ENCODE peak calls at places on chromosomes 11 and 22, in seven cellular contexts. One of them, this sample, is unnamed.

GRCh38 chr11:122628691-122629555 is 26.6 kb upstream of the UBASH3B start:
- DNase-seq in fibroblast of pulmonary artery: peak; percentile 82
- DNase-seq in AG20443: peak; percentile 86
- DNase-seq in T-helper 9 cell: peak; percentile 52
- DNase-seq in stimulated activated CD4-positive, alpha-beta T cell treated with anti-CD3 and anti-CD28 coated beads, TNF-alpha, amount 100 ng/mL, for 1 hour: peak; percentile 21
- DNase-seq in lung: peak; percentile 71
- DNase-seq in hippocampal formation: peak; percentile 75
- DNase-seq in this sample: peak; percentile 41

GRCh38 chr11:118635237-118635591 is 27.8 kb downstream of the PHLDB1 start:
- DNase-seq in fibroblast of pulmonary artery: no peak
- DNase-seq in AG20443: no peak
- DNase-seq in T-helper 9 cell: no peak
- DNase-seq in stimulated activated CD4-positive, alpha-beta T cell treated with anti-CD3 and anti-CD28 coated beads, TNF-alpha, amount 100 ng/mL, for 1 hour: no peak
- DNase-seq in lung: no peak
- DNase-seq in hippocampal formation: no peak
- DNase-seq in this sample: no peak

GRCh38 chr22:34502821-34503220 is 563.1 kb upstream of the ISX start:
- DNase-seq in fibroblast of pulmonary artery: no peak
- DNase-seq in AG20443: no peak
- DNase-seq in T-helper 9 cell: no peak
- DNase-seq in stimulated activated CD4-positive, alpha-beta T cell treated with anti-CD3 and anti-CD28 coated beads, TNF-alpha, amount 100 ng/mL, for 1 hour: no peak
- DNase-seq in lung: no peak
- DNase-seq in hippocampal formation: no peak
- DNase-seq in this sample: no peak

GRCh38 chr11:47213985-47214564 is 699 bp upstream of the DDB2 start:
- DNase-seq in fibroblast of pulmonary artery: peak; percentile 80
- DNase-seq in AG20443: peak; percentile 93
- DNase-seq in T-helper 9 cell: peak; percentile 69
- DNase-seq in stimulated activated CD4-positive, alpha-beta T cell treated with anti-CD3 and anti-CD28 coated beads, TNF-alpha, amount 100 ng/mL, for 1 hour: peak; percentile 59
- DNase-seq in lung: peak; percentile 95
- DNase-seq in hippocampal formation: peak; percentile 93
- DNase-seq in this sample: peak; percentile 15

GRCh38 chr11:68780829-68781228 is 29.5 kb upstream of the TESMIN start:
- DNase-seq in fibroblast of pulmonary artery: peak; percentile 8
- DNase-seq in AG20443: no peak
- DNase-seq in T-helper 9 cell: no peak
- DNase-seq in stimulated activated CD4-positive, alpha-beta T cell treated with anti-CD3 and anti-CD28 coated beads, TNF-alpha, amount 100 ng/mL, for 1 hour: no peak
- DNase-seq in lung: peak; percentile 67
- DNase-seq in hippocampal formation: no peak
- DNase-seq in this sample: no peak

GRCh38 chr22:44328326-44328725 is 15.6 kb upstream of the SHISAL1 start:
- DNase-seq in fibroblast of pulmonary artery: no peak
- DNase-seq in AG20443: no peak
- DNase-seq in T-helper 9 cell: no peak
- DNase-seq in stimulated activated CD4-positive, alpha-beta T cell treated with anti-CD3 and anti-CD28 coated beads, TNF-alpha, amount 100 ng/mL, for 1 hour: no peak
- DNase-seq in lung: no peak
- DNase-seq in hippocampal formation: no peak
- DNase-seq in this sample: no peak

GRCh38 chr22:22025320-22026156 is 43.0 kb upstream of the TOP3B start:
- DNase-seq in fibroblast of pulmonary artery: no peak
- DNase-seq in AG20443: no peak
- DNase-seq in T-helper 9 cell: no peak
- DNase-seq in stimulated activated CD4-positive, alpha-beta T cell treated with anti-CD3 and anti-CD28 coated beads, TNF-alpha, amount 100 ng/mL, for 1 hour: no peak
- DNase-seq in lung: no peak
- DNase-seq in hippocampal formation: no peak
- DNase-seq in this sample: no peak

GRCh38 chr11:10751581-10751940 is 515 bp downstream of the CTR9 start:
- DNase-seq in fibroblast of pulmonary artery: no peak
- DNase-seq in AG20443: no peak
- DNase-seq in T-helper 9 cell: no peak
- DNase-seq in stimulated activated CD4-positive, alpha-beta T cell treated with anti-CD3 and anti-CD28 coated beads, TNF-alpha, amount 100 ng/mL, for 1 hour: no peak
- DNase-seq in lung: no peak
- DNase-seq in hippocampal formation: no peak
- DNase-seq in this sample: no peak

GRCh38 chr22:35872451-35872850 is 154.8 kb downstream of the APOL5 start:
- DNase-seq in fibroblast of pulmonary artery: no peak
- DNase-seq in AG20443: no peak
- DNase-seq in T-helper 9 cell: no peak
- DNase-seq in stimulated activated CD4-positive, alpha-beta T cell treated with anti-CD3 and anti-CD28 coated beads, TNF-alpha, amount 100 ng/mL, for 1 hour: no peak
- DNase-seq in lung: no peak
- DNase-seq in hippocampal formation: no peak
- DNase-seq in this sample: no peak

GRCh38 chr11:47233989-47234668 is 14.5 kb downstream of the ACP2 start:
- DNase-seq in fibroblast of pulmonary artery: peak; percentile 74
- DNase-seq in AG20443: peak; percentile 75
- DNase-seq in T-helper 9 cell: no peak
- DNase-seq in stimulated activated CD4-positive, alpha-beta T cell treated with anti-CD3 and anti-CD28 coated beads, TNF-alpha, amount 100 ng/mL, for 1 hour: no peak
- DNase-seq in lung: no peak
- DNase-seq in hippocampal formation: no peak
- DNase-seq in this sample: no peak

GRCh38 chr22:37819100-37819433 is 4.1 kb upstream of the GALR3 start:
- DNase-seq in fibroblast of pulmonary artery: no peak
- DNase-seq in AG20443: no peak
- DNase-seq in T-helper 9 cell: no peak
- DNase-seq in stimulated activated CD4-positive, alpha-beta T cell treated with anti-CD3 and anti-CD28 coated beads, TNF-alpha, amount 100 ng/mL, for 1 hour: no peak
- DNase-seq in lung: no peak
- DNase-seq in hippocampal formation: no peak
- DNase-seq in this sample: no peak

GRCh38 chr11:134646561-134646960 is 234.5 kb upstream of the B3GAT1 start:
- DNase-seq in fibroblast of pulmonary artery: no peak
- DNase-seq in AG20443: no peak
- DNase-seq in T-helper 9 cell: no peak
- DNase-seq in stimulated activated CD4-positive, alpha-beta T cell treated with anti-CD3 and anti-CD28 coated beads, TNF-alpha, amount 100 ng/mL, for 1 hour: no peak
- DNase-seq in lung: no peak
- DNase-seq in hippocampal formation: no peak
- DNase-seq in this sample: no peak

GRCh38 chr11:129374081-129374992 is 1.3 kb upstream of the BARX2 start:
- DNase-seq in fibroblast of pulmonary artery: no peak
- DNase-seq in AG20443: peak; percentile 24
- DNase-seq in T-helper 9 cell: no peak
- DNase-seq in stimulated activated CD4-positive, alpha-beta T cell treated with anti-CD3 and anti-CD28 coated beads, TNF-alpha, amount 100 ng/mL, for 1 hour: no peak
- DNase-seq in lung: no peak
- DNase-seq in hippocampal formation: no peak
- DNase-seq in this sample: no peak

GRCh38 chr11:46761807-46762206 is 42.8 kb downstream of the F2 start:
- DNase-seq in fibroblast of pulmonary artery: no peak
- DNase-seq in AG20443: no peak
- DNase-seq in T-helper 9 cell: no peak
- DNase-seq in stimulated activated CD4-positive, alpha-beta T cell treated with anti-CD3 and anti-CD28 coated beads, TNF-alpha, amount 100 ng/mL, for 1 hour: no peak
- DNase-seq in lung: no peak
- DNase-seq in hippocampal formation: no peak
- DNase-seq in this sample: no peak

GRCh38 chr11:34356918-34357645 is 728 bp downstream of the ABTB2 start:
- DNase-seq in fibroblast of pulmonary artery: peak; percentile 67
- DNase-seq in AG20443: peak; percentile 64
- DNase-seq in T-helper 9 cell: peak; percentile 36
- DNase-seq in stimulated activated CD4-positive, alpha-beta T cell treated with anti-CD3 and anti-CD28 coated beads, TNF-alpha, amount 100 ng/mL, for 1 hour: no peak
- DNase-seq in lung: peak; percentile 59
- DNase-seq in hippocampal formation: peak; percentile 52
- DNase-seq in this sample: no peak

GRCh38 chr22:48090332-48090672 is 1327.9 kb downstream of the TBC1D22A start:
- DNase-seq in fibroblast of pulmonary artery: no peak
- DNase-seq in AG20443: no peak
- DNase-seq in T-helper 9 cell: no peak
- DNase-seq in stimulated activated CD4-positive, alpha-beta T cell treated with anti-CD3 and anti-CD28 coated beads, TNF-alpha, amount 100 ng/mL, for 1 hour: no peak
- DNase-seq in lung: no peak
- DNase-seq in hippocampal formation: no peak
- DNase-seq in this sample: no peak

GRCh38 chr22:47213571-47214230 is 451.3 kb downstream of the TBC1D22A start:
- DNase-seq in fibroblast of pulmonary artery: peak; percentile 24
- DNase-seq in AG20443: peak; percentile 75
- DNase-seq in T-helper 9 cell: peak; percentile 15
- DNase-seq in stimulated activated CD4-positive, alpha-beta T cell treated with anti-CD3 and anti-CD28 coated beads, TNF-alpha, amount 100 ng/mL, for 1 hour: no peak
- DNase-seq in lung: peak; percentile 30
- DNase-seq in hippocampal formation: no peak
- DNase-seq in this sample: no peak

GRCh38 chr11:10204021-10204420 is 90.0 kb downstream of the SBF2 start:
- DNase-seq in fibroblast of pulmonary artery: no peak
- DNase-seq in AG20443: no peak
- DNase-seq in T-helper 9 cell: no peak
- DNase-seq in stimulated activated CD4-positive, alpha-beta T cell treated with anti-CD3 and anti-CD28 coated beads, TNF-alpha, amount 100 ng/mL, for 1 hour: no peak
- DNase-seq in lung: no peak
- DNase-seq in hippocampal formation: no peak
- DNase-seq in this sample: no peak

GRCh38 chr22:33658775-33659174 is 261.5 kb downstream of the LARGE1 start:
- DNase-seq in fibroblast of pulmonary artery: peak; percentile 90
- DNase-seq in AG20443: peak; percentile 42
- DNase-seq in T-helper 9 cell: no peak
- DNase-seq in stimulated activated CD4-positive, alpha-beta T cell treated with anti-CD3 and anti-CD28 coated beads, TNF-alpha, amount 100 ng/mL, for 1 hour: no peak
- DNase-seq in lung: peak; percentile 38
- DNase-seq in hippocampal formation: no peak
- DNase-seq in this sample: no peak

GRCh38 chr22:50535113-50535512 is 5.3 kb upstream of the TYMP start:
- DNase-seq in fibroblast of pulmonary artery: no peak
- DNase-seq in AG20443: no peak
- DNase-seq in T-helper 9 cell: no peak
- DNase-seq in stimulated activated CD4-positive, alpha-beta T cell treated with anti-CD3 and anti-CD28 coated beads, TNF-alpha, amount 100 ng/mL, for 1 hour: no peak
- DNase-seq in lung: no peak
- DNase-seq in hippocampal formation: no peak
- DNase-seq in this sample: no peak

GRCh38 chr11:69868003-69868865 is 49.0 kb upstream of the FGF3 start:
- DNase-seq in fibroblast of pulmonary artery: no peak
- DNase-seq in AG20443: no peak
- DNase-seq in T-helper 9 cell: no peak
- DNase-seq in stimulated activated CD4-positive, alpha-beta T cell treated with anti-CD3 and anti-CD28 coated beads, TNF-alpha, amount 100 ng/mL, for 1 hour: no peak
- DNase-seq in lung: no peak
- DNase-seq in hippocampal formation: no peak
- DNase-seq in this sample: no peak

GRCh38 chr11:35747638-35748037 is 85.1 kb downstream of the TRIM44 start:
- DNase-seq in fibroblast of pulmonary artery: no peak
- DNase-seq in AG20443: no peak
- DNase-seq in T-helper 9 cell: no peak
- DNase-seq in stimulated activated CD4-positive, alpha-beta T cell treated with anti-CD3 and anti-CD28 coated beads, TNF-alpha, amount 100 ng/mL, for 1 hour: no peak
- DNase-seq in lung: no peak
- DNase-seq in hippocampal formation: no peak
- DNase-seq in this sample: no peak

GRCh38 chr11:5940748-5941147 is 1.3 kb upstream of the OR56A3 start:
- DNase-seq in fibroblast of pulmonary artery: no peak
- DNase-seq in AG20443: no peak
- DNase-seq in T-helper 9 cell: no peak
- DNase-seq in stimulated activated CD4-positive, alpha-beta T cell treated with anti-CD3 and anti-CD28 coated beads, TNF-alpha, amount 100 ng/mL, for 1 hour: no peak
- DNase-seq in lung: no peak
- DNase-seq in hippocampal formation: no peak
- DNase-seq in this sample: no peak

GRCh38 chr11:65633390-65634139 is 4.3 kb upstream of the SIPA1 start:
- DNase-seq in fibroblast of pulmonary artery: no peak
- DNase-seq in AG20443: no peak
- DNase-seq in T-helper 9 cell: no peak
- DNase-seq in stimulated activated CD4-positive, alpha-beta T cell treated with anti-CD3 and anti-CD28 coated beads, TNF-alpha, amount 100 ng/mL, for 1 hour: no peak
- DNase-seq in lung: no peak
- DNase-seq in hippocampal formation: no peak
- DNase-seq in this sample: no peak

GRCh38 chr11:102318469-102318868 is 1.2 kb downstream of the BIRC3 start:
- DNase-seq in fibroblast of pulmonary artery: no peak
- DNase-seq in AG20443: no peak
- DNase-seq in T-helper 9 cell: peak; percentile 47
- DNase-seq in stimulated activated CD4-positive, alpha-beta T cell treated with anti-CD3 and anti-CD28 coated beads, TNF-alpha, amount 100 ng/mL, for 1 hour: no peak
- DNase-seq in lung: no peak
- DNase-seq in hippocampal formation: no peak
- DNase-seq in this sample: no peak

GRCh38 chr11:79538775-79539174 is 97.9 kb upstream of the TENM4 start:
- DNase-seq in fibroblast of pulmonary artery: no peak
- DNase-seq in AG20443: no peak
- DNase-seq in T-helper 9 cell: no peak
- DNase-seq in stimulated activated CD4-positive, alpha-beta T cell treated with anti-CD3 and anti-CD28 coated beads, TNF-alpha, amount 100 ng/mL, for 1 hour: no peak
- DNase-seq in lung: no peak
- DNase-seq in hippocampal formation: no peak
- DNase-seq in this sample: no peak

GRCh38 chr22:23404689-23405365 is 175.3 kb downstream of the IGLL1 start:
- DNase-seq in fibroblast of pulmonary artery: peak; percentile 44
- DNase-seq in AG20443: peak; percentile 52
- DNase-seq in T-helper 9 cell: no peak
- DNase-seq in stimulated activated CD4-positive, alpha-beta T cell treated with anti-CD3 and anti-CD28 coated beads, TNF-alpha, amount 100 ng/mL, for 1 hour: no peak
- DNase-seq in lung: no peak
- DNase-seq in hippocampal formation: no peak
- DNase-seq in this sample: no peak

GRCh38 chr11:102553835-102554282 is 23.3 kb upstream of the MMP7 start:
- DNase-seq in fibroblast of pulmonary artery: no peak
- DNase-seq in AG20443: no peak
- DNase-seq in T-helper 9 cell: no peak
- DNase-seq in stimulated activated CD4-positive, alpha-beta T cell treated with anti-CD3 and anti-CD28 coated beads, TNF-alpha, amount 100 ng/mL, for 1 hour: no peak
- DNase-seq in lung: no peak
- DNase-seq in hippocampal formation: no peak
- DNase-seq in this sample: no peak

GRCh38 chr11:107183963-107184362 is 165.7 kb upstream of the GUCY1A2 start:
- DNase-seq in fibroblast of pulmonary artery: no peak
- DNase-seq in AG20443: no peak
- DNase-seq in T-helper 9 cell: no peak
- DNase-seq in stimulated activated CD4-positive, alpha-beta T cell treated with anti-CD3 and anti-CD28 coated beads, TNF-alpha, amount 100 ng/mL, for 1 hour: no peak
- DNase-seq in lung: no peak
- DNase-seq in hippocampal formation: no peak
- DNase-seq in this sample: no peak

GRCh38 chr22:17575681-17576080 is 12.4 kb downstream of the SLC25A18 start:
- DNase-seq in fibroblast of pulmonary artery: no peak
- DNase-seq in AG20443: no peak
- DNase-seq in T-helper 9 cell: no peak
- DNase-seq in stimulated activated CD4-positive, alpha-beta T cell treated with anti-CD3 and anti-CD28 coated beads, TNF-alpha, amount 100 ng/mL, for 1 hour: no peak
- DNase-seq in lung: no peak
- DNase-seq in hippocampal formation: peak; percentile 50
- DNase-seq in this sample: no peak

GRCh38 chr11:119434531-119435330 is 11.8 kb upstream of the THY1 start:
- DNase-seq in fibroblast of pulmonary artery: no peak
- DNase-seq in AG20443: no peak
- DNase-seq in T-helper 9 cell: no peak
- DNase-seq in stimulated activated CD4-positive, alpha-beta T cell treated with anti-CD3 and anti-CD28 coated beads, TNF-alpha, amount 100 ng/mL, for 1 hour: no peak
- DNase-seq in lung: no peak
- DNase-seq in hippocampal formation: no peak
- DNase-seq in this sample: no peak

GRCh38 chr22:42991010-42991651 is 23.8 kb downstream of the PACSIN2 start:
- DNase-seq in fibroblast of pulmonary artery: peak; percentile 67
- DNase-seq in AG20443: peak; percentile 46
- DNase-seq in T-helper 9 cell: no peak
- DNase-seq in stimulated activated CD4-positive, alpha-beta T cell treated with anti-CD3 and anti-CD28 coated beads, TNF-alpha, amount 100 ng/mL, for 1 hour: no peak
- DNase-seq in lung: no peak
- DNase-seq in hippocampal formation: no peak
- DNase-seq in this sample: no peak

GRCh38 chr11:108576523-108576922 is 17.0 kb downstream of the EXPH5 start:
- DNase-seq in fibroblast of pulmonary artery: no peak
- DNase-seq in AG20443: no peak
- DNase-seq in T-helper 9 cell: no peak
- DNase-seq in stimulated activated CD4-positive, alpha-beta T cell treated with anti-CD3 and anti-CD28 coated beads, TNF-alpha, amount 100 ng/mL, for 1 hour: no peak
- DNase-seq in lung: no peak
- DNase-seq in hippocampal formation: no peak
- DNase-seq in this sample: no peak

GRCh38 chr11:65498042-65498726 is 661 bp upstream of the MALAT1 start:
- DNase-seq in fibroblast of pulmonary artery: peak; percentile 79
- DNase-seq in AG20443: no peak
- DNase-seq in T-helper 9 cell: peak; percentile 36
- DNase-seq in stimulated activated CD4-positive, alpha-beta T cell treated with anti-CD3 and anti-CD28 coated beads, TNF-alpha, amount 100 ng/mL, for 1 hour: peak; percentile 33
- DNase-seq in lung: peak; percentile 66
- DNase-seq in hippocampal formation: peak; percentile 55
- DNase-seq in this sample: peak; percentile 52

GRCh38 chr11:32586576-32587190 is 3.1 kb downstream of the EIF3M start:
- DNase-seq in fibroblast of pulmonary artery: peak; percentile 55
- DNase-seq in AG20443: peak; percentile 20
- DNase-seq in T-helper 9 cell: no peak
- DNase-seq in stimulated activated CD4-positive, alpha-beta T cell treated with anti-CD3 and anti-CD28 coated beads, TNF-alpha, amount 100 ng/mL, for 1 hour: no peak
- DNase-seq in lung: no peak
- DNase-seq in hippocampal formation: no peak
- DNase-seq in this sample: no peak

This sample was measured in amygdala.